ENCODE peak calls at places on chromosomes 6 and 20, in six cellular contexts. One of them, this sample, is unnamed.

GRCh38 chr6:36666726-36667591 is 11.6 kb upstream of the CDKN1A start:
- DNase-seq in fibroblast of the conjunctiva: peak
- DNase-seq in ELF-1: peak
- DNase-seq in ELR: peak
- DNase-seq in retinal pigment epithelial cell: peak
- DNase-seq in NCI-H1105 treated with DMSO at 0.1 percent for 48 hours: peak
- DNase-seq in this sample: no peak

GRCh38 chr6:35473075-35473848 is 5.1 kb downstream of the RPL10A start:
- DNase-seq in fibroblast of the conjunctiva: no peak
- DNase-seq in ELF-1: peak
- DNase-seq in ELR: peak
- DNase-seq in retinal pigment epithelial cell: no peak
- DNase-seq in NCI-H1105 treated with DMSO at 0.1 percent for 48 hours: no peak
- DNase-seq in this sample: no peak

GRCh38 chr6:143694560-143694959 is 16.8 kb downstream of the PHACTR2 start:
- DNase-seq in fibroblast of the conjunctiva: no peak
- DNase-seq in ELF-1: no peak
- DNase-seq in ELR: peak
- DNase-seq in retinal pigment epithelial cell: no peak
- DNase-seq in NCI-H1105 treated with DMSO at 0.1 percent for 48 hours: no peak
- DNase-seq in this sample: no peak

GRCh38 chr20:61435823-61436220 is 183.8 kb downstream of the CDH4 start:
- DNase-seq in fibroblast of the conjunctiva: no peak
- DNase-seq in ELF-1: no peak
- DNase-seq in ELR: no peak
- DNase-seq in retinal pigment epithelial cell: no peak
- DNase-seq in NCI-H1105 treated with DMSO at 0.1 percent for 48 hours: no peak
- DNase-seq in this sample: no peak

GRCh38 chr20:61189534-61189933 is 62.5 kb upstream of the CDH4 start:
- DNase-seq in fibroblast of the conjunctiva: no peak
- DNase-seq in ELF-1: no peak
- DNase-seq in ELR: no peak
- DNase-seq in retinal pigment epithelial cell: no peak
- DNase-seq in NCI-H1105 treated with DMSO at 0.1 percent for 48 hours: no peak
- DNase-seq in this sample: no peak

GRCh38 chr20:5056801-5057599 is 55.7 kb upstream of the SLC23A2 start:
- DNase-seq in fibroblast of the conjunctiva: no peak
- DNase-seq in ELF-1: peak
- DNase-seq in ELR: peak
- DNase-seq in retinal pigment epithelial cell: no peak
- DNase-seq in NCI-H1105 treated with DMSO at 0.1 percent for 48 hours: no peak
- DNase-seq in this sample: peak

GRCh38 chr6:25601797-25602679 is 50.0 kb upstream of the SCGN start:
- DNase-seq in fibroblast of the conjunctiva: peak
- DNase-seq in ELF-1: no peak
- DNase-seq in ELR: peak
- DNase-seq in retinal pigment epithelial cell: peak
- DNase-seq in NCI-H1105 treated with DMSO at 0.1 percent for 48 hours: peak
- DNase-seq in this sample: no peak

GRCh38 chr20:31806564-31807355 is 12.4 kb upstream of the MYLK2 start:
- DNase-seq in fibroblast of the conjunctiva: no peak
- DNase-seq in ELF-1: no peak
- DNase-seq in ELR: no peak
- DNase-seq in retinal pigment epithelial cell: no peak
- DNase-seq in NCI-H1105 treated with DMSO at 0.1 percent for 48 hours: no peak
- DNase-seq in this sample: no peak

GRCh38 chr20:4795394-4795793 is 73.7 kb downstream of the PRND start:
- DNase-seq in fibroblast of the conjunctiva: peak
- DNase-seq in ELF-1: peak
- DNase-seq in ELR: peak
- DNase-seq in retinal pigment epithelial cell: peak
- DNase-seq in NCI-H1105 treated with DMSO at 0.1 percent for 48 hours: no peak
- DNase-seq in this sample: no peak

GRCh38 chr6:52994031-52994788 is 874 bp downstream of the GSTA4 start:
- DNase-seq in fibroblast of the conjunctiva: no peak
- DNase-seq in ELF-1: peak
- DNase-seq in ELR: peak
- DNase-seq in retinal pigment epithelial cell: no peak
- DNase-seq in NCI-H1105 treated with DMSO at 0.1 percent for 48 hours: peak
- DNase-seq in this sample: no peak

GRCh38 chr6:33824461-33825154 is 20.8 kb upstream of the MLN start:
- DNase-seq in fibroblast of the conjunctiva: no peak
- DNase-seq in ELF-1: no peak
- DNase-seq in ELR: no peak
- DNase-seq in retinal pigment epithelial cell: no peak
- DNase-seq in NCI-H1105 treated with DMSO at 0.1 percent for 48 hours: no peak
- DNase-seq in this sample: no peak

GRCh38 chr20:38830356-38830755 is 24.9 kb downstream of the PPP1R16B start:
- DNase-seq in fibroblast of the conjunctiva: no peak
- DNase-seq in ELF-1: no peak
- DNase-seq in ELR: no peak
- DNase-seq in retinal pigment epithelial cell: no peak
- DNase-seq in NCI-H1105 treated with DMSO at 0.1 percent for 48 hours: no peak
- DNase-seq in this sample: no peak

GRCh38 chr20:17654649-17655285 is 27.3 kb downstream of the RRBP1 start:
- DNase-seq in fibroblast of the conjunctiva: no peak
- DNase-seq in ELF-1: peak
- DNase-seq in ELR: peak
- DNase-seq in retinal pigment epithelial cell: no peak
- DNase-seq in NCI-H1105 treated with DMSO at 0.1 percent for 48 hours: no peak
- DNase-seq in this sample: no peak

GRCh38 chr6:157070403-157071107 is 252.8 kb downstream of the TMEM242 start:
- DNase-seq in fibroblast of the conjunctiva: peak
- DNase-seq in ELF-1: no peak
- DNase-seq in ELR: no peak
- DNase-seq in retinal pigment epithelial cell: peak
- DNase-seq in NCI-H1105 treated with DMSO at 0.1 percent for 48 hours: peak
- DNase-seq in this sample: no peak

GRCh38 chr20:37539956-37540455 is 12.3 kb upstream of the BLCAP start:
- DNase-seq in fibroblast of the conjunctiva: no peak
- DNase-seq in ELF-1: no peak
- DNase-seq in ELR: no peak
- DNase-seq in retinal pigment epithelial cell: no peak
- DNase-seq in NCI-H1105 treated with DMSO at 0.1 percent for 48 hours: no peak
- DNase-seq in this sample: no peak

GRCh38 chr6:14747881-14748520 is 497.9 kb upstream of the JARID2 start:
- DNase-seq in fibroblast of the conjunctiva: no peak
- DNase-seq in ELF-1: no peak
- DNase-seq in ELR: no peak
- DNase-seq in retinal pigment epithelial cell: no peak
- DNase-seq in NCI-H1105 treated with DMSO at 0.1 percent for 48 hours: no peak
- DNase-seq in this sample: no peak

GRCh38 chr6:4804095-4804494 is 27.9 kb downstream of the CDYL start:
- DNase-seq in fibroblast of the conjunctiva: no peak
- DNase-seq in ELF-1: no peak
- DNase-seq in ELR: peak
- DNase-seq in retinal pigment epithelial cell: no peak
- DNase-seq in NCI-H1105 treated with DMSO at 0.1 percent for 48 hours: no peak
- DNase-seq in this sample: no peak

GRCh38 chr6:96391776-96392175 is 129.8 kb upstream of the UFL1 start:
- DNase-seq in fibroblast of the conjunctiva: no peak
- DNase-seq in ELF-1: peak
- DNase-seq in ELR: no peak
- DNase-seq in retinal pigment epithelial cell: peak
- DNase-seq in NCI-H1105 treated with DMSO at 0.1 percent for 48 hours: peak
- DNase-seq in this sample: no peak

GRCh38 chr6:110656492-110656891 is 158.8 kb downstream of the CDK19 start:
- DNase-seq in fibroblast of the conjunctiva: no peak
- DNase-seq in ELF-1: no peak
- DNase-seq in ELR: no peak
- DNase-seq in retinal pigment epithelial cell: no peak
- DNase-seq in NCI-H1105 treated with DMSO at 0.1 percent for 48 hours: peak
- DNase-seq in this sample: no peak

GRCh38 chr6:45896783-45897441 is 118.7 kb downstream of the CLIC5 start:
- DNase-seq in fibroblast of the conjunctiva: peak
- DNase-seq in ELF-1: no peak
- DNase-seq in ELR: peak
- DNase-seq in retinal pigment epithelial cell: no peak
- DNase-seq in NCI-H1105 treated with DMSO at 0.1 percent for 48 hours: no peak
- DNase-seq in this sample: no peak

GRCh38 chr6:7970616-7971015 is 60.0 kb upstream of the TXNDC5 start:
- DNase-seq in fibroblast of the conjunctiva: no peak
- DNase-seq in ELF-1: no peak
- DNase-seq in ELR: no peak
- DNase-seq in retinal pigment epithelial cell: no peak
- DNase-seq in NCI-H1105 treated with DMSO at 0.1 percent for 48 hours: no peak
- DNase-seq in this sample: no peak

GRCh38 chr6:562052-562676 is 94.7 kb downstream of the HUS1B start:
- DNase-seq in fibroblast of the conjunctiva: no peak
- DNase-seq in ELF-1: no peak
- DNase-seq in ELR: no peak
- DNase-seq in retinal pigment epithelial cell: no peak
- DNase-seq in NCI-H1105 treated with DMSO at 0.1 percent for 48 hours: no peak
- DNase-seq in this sample: no peak

GRCh38 chr20:25259788-25260254 is 11.9 kb downstream of the PYGB start:
- DNase-seq in fibroblast of the conjunctiva: no peak
- DNase-seq in ELF-1: no peak
- DNase-seq in ELR: no peak
- DNase-seq in retinal pigment epithelial cell: no peak
- DNase-seq in NCI-H1105 treated with DMSO at 0.1 percent for 48 hours: no peak
- DNase-seq in this sample: no peak

GRCh38 chr20:11982289-11982957 is 64.7 kb downstream of the BTBD3 start:
- DNase-seq in fibroblast of the conjunctiva: no peak
- DNase-seq in ELF-1: no peak
- DNase-seq in ELR: no peak
- DNase-seq in retinal pigment epithelial cell: no peak
- DNase-seq in NCI-H1105 treated with DMSO at 0.1 percent for 48 hours: no peak
- DNase-seq in this sample: no peak

GRCh38 chr6:106300944-106301343 is 24.6 kb downstream of the ATG5 start:
- DNase-seq in fibroblast of the conjunctiva: peak
- DNase-seq in ELF-1: no peak
- DNase-seq in ELR: peak
- DNase-seq in retinal pigment epithelial cell: no peak
- DNase-seq in NCI-H1105 treated with DMSO at 0.1 percent for 48 hours: peak
- DNase-seq in this sample: no peak

This sample was measured in activated CD4-positive, CD25-positive, alpha-beta regulatory T cell.